ENCODE peak calls at places on chromosomes 6 and 20, in nine cellular contexts. One of them, this sample, is unnamed.

GRCh38 chr6:144298167-144298671 is 13.1 kb downstream of the UTRN start:
- DNase-seq in fibroblast of villous mesenchyme: no peak
- DNase-seq in mesendoderm: no peak
- DNase-seq in sigmoid colon: no peak
- DNase-seq in CD4-positive, CD25-positive, alpha-beta regulatory T cell: no peak
- DNase-seq in WERI-Rb-1: no peak
- DNase-seq in adrenal gland: no peak
- DNase-seq in tibial artery: no peak
- DNase-seq in ovary: no peak
- DNase-seq in this sample: no peak

GRCh38 chr20:63135411-63135810 is 80.5 kb downstream of the YTHDF1 start:
- DNase-seq in fibroblast of villous mesenchyme: no peak
- DNase-seq in mesendoderm: peak
- DNase-seq in sigmoid colon: no peak
- DNase-seq in CD4-positive, CD25-positive, alpha-beta regulatory T cell: no peak
- DNase-seq in WERI-Rb-1: no peak
- DNase-seq in adrenal gland: no peak
- DNase-seq in tibial artery: no peak
- DNase-seq in ovary: no peak
- DNase-seq in this sample: peak

GRCh38 chr6:143939364-143939763 is 68.7 kb downstream of the PLAGL1 start:
- DNase-seq in fibroblast of villous mesenchyme: no peak
- DNase-seq in mesendoderm: no peak
- DNase-seq in sigmoid colon: no peak
- DNase-seq in CD4-positive, CD25-positive, alpha-beta regulatory T cell: no peak
- DNase-seq in WERI-Rb-1: no peak
- DNase-seq in adrenal gland: no peak
- DNase-seq in tibial artery: no peak
- DNase-seq in ovary: no peak
- DNase-seq in this sample: no peak

GRCh38 chr20:44542902-44543301 is 21.0 kb upstream of the SERINC3 start:
- DNase-seq in fibroblast of villous mesenchyme: no peak
- DNase-seq in mesendoderm: no peak
- DNase-seq in sigmoid colon: no peak
- DNase-seq in CD4-positive, CD25-positive, alpha-beta regulatory T cell: no peak
- DNase-seq in WERI-Rb-1: no peak
- DNase-seq in adrenal gland: no peak
- DNase-seq in tibial artery: no peak
- DNase-seq in ovary: no peak
- DNase-seq in this sample: no peak

GRCh38 chr20:32189691-32190607 is 17.6 kb downstream of the PLAGL2 start:
- DNase-seq in fibroblast of villous mesenchyme: no peak
- DNase-seq in mesendoderm: peak
- DNase-seq in sigmoid colon: peak
- DNase-seq in CD4-positive, CD25-positive, alpha-beta regulatory T cell: peak
- DNase-seq in WERI-Rb-1: peak
- DNase-seq in adrenal gland: peak
- DNase-seq in tibial artery: peak
- DNase-seq in ovary: peak
- DNase-seq in this sample: peak

GRCh38 chr20:48196486-48196885 is 411.2 kb upstream of the SULF2 start:
- DNase-seq in fibroblast of villous mesenchyme: no peak
- DNase-seq in mesendoderm: peak
- DNase-seq in sigmoid colon: no peak
- DNase-seq in CD4-positive, CD25-positive, alpha-beta regulatory T cell: no peak
- DNase-seq in WERI-Rb-1: peak
- DNase-seq in adrenal gland: no peak
- DNase-seq in tibial artery: no peak
- DNase-seq in ovary: no peak
- DNase-seq in this sample: no peak

GRCh38 chr6:28657756-28658465 is 132.2 kb downstream of the GPX5 start:
- DNase-seq in fibroblast of villous mesenchyme: peak
- DNase-seq in mesendoderm: peak
- DNase-seq in sigmoid colon: no peak
- DNase-seq in CD4-positive, CD25-positive, alpha-beta regulatory T cell: peak
- DNase-seq in WERI-Rb-1: peak
- DNase-seq in adrenal gland: peak
- DNase-seq in tibial artery: no peak
- DNase-seq in ovary: peak
- DNase-seq in this sample: peak

GRCh38 chr20:32019156-32019510 is 8.9 kb downstream of the CCM2L start:
- DNase-seq in fibroblast of villous mesenchyme: no peak
- DNase-seq in mesendoderm: peak
- DNase-seq in sigmoid colon: no peak
- DNase-seq in CD4-positive, CD25-positive, alpha-beta regulatory T cell: no peak
- DNase-seq in WERI-Rb-1: peak
- DNase-seq in adrenal gland: no peak
- DNase-seq in tibial artery: no peak
- DNase-seq in ovary: no peak
- DNase-seq in this sample: peak

DNA sequence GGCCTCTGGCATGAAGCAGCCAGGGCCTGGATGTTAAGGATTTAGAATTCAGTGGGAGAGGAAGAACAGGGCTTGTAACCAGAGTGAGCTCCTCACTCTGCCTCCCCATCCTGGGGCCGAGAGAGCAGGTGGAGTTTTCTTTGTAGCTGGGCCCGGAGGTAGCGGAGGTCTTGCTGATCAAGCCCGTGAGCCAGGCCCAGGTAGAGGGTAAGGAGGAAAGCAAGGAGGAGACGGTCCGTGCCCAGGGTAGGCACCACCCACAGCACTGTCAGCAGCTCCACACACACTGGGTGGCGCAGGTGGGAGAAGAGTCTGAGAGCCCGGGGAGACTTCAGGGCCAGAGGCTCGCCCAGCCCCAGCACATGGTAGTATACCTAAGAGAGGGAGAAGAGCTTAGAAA is 2.1 kb upstream of the PPP1R18 start:
- DNase-seq in fibroblast of villous mesenchyme: no peak
- DNase-seq in mesendoderm: no peak
- DNase-seq in sigmoid colon: no peak
- DNase-seq in CD4-positive, CD25-positive, alpha-beta regulatory T cell: no peak
- DNase-seq in WERI-Rb-1: no peak
- DNase-seq in adrenal gland: no peak
- DNase-seq in tibial artery: no peak
- DNase-seq in ovary: no peak
- DNase-seq in this sample: no peak
- H3K4me3 ChIP-seq in fibroblast of villous mesenchyme: no peak
- H3K4me3 ChIP-seq in mesendoderm: no peak
- H3K4me3 ChIP-seq in sigmoid colon: peak
- H3K4me3 ChIP-seq in CD4-positive, CD25-positive, alpha-beta regulatory T cell: peak
- H3K4me3 ChIP-seq in WERI-Rb-1: no peak
- H3K4me3 ChIP-seq in adrenal gland: no peak
- H3K4me3 ChIP-seq in tibial artery: peak
- H3K4me3 ChIP-seq in ovary: no peak
- H3K4me3 ChIP-seq in this sample: no peak

DNA sequence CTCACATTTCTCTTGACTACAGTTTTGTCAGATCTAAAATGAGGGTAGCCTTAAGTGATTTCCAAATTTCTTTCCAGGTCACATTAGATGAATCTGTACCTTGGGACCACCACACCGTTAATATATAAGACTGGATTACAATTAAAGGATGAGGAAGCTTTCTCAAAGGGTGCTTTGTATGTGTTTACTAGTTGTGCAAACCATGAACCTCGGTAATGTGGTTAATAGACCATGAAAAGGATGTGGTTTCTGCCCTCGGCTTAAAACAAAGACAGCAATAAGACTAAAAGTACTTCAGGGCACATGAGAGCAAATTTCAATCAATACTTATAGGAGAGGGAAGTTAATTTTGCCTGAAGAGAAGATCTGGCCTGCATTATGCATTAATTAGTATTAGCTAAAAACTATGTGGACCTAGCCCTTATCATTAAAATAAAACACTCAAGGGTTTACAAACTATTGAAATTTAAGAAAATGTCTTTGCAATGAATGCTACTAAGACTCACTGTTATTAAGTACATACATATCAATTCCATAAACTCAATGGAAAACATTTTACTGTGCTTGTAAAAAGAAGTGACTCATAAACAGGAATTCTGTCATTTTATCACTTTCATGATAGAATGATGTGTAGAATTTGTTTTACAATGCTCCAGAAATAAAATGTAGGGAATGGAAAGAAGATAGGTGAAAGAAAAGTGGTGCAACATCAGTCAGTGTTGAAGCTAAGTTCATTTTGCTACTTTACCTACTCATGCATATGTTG is 936 bp upstream of the TMX4 start:
- DNase-seq in fibroblast of villous mesenchyme: peak
- DNase-seq in mesendoderm: no peak
- DNase-seq in sigmoid colon: no peak
- DNase-seq in CD4-positive, CD25-positive, alpha-beta regulatory T cell: peak
- DNase-seq in WERI-Rb-1: no peak
- DNase-seq in adrenal gland: no peak
- DNase-seq in tibial artery: no peak
- DNase-seq in ovary: no peak
- DNase-seq in this sample: no peak
- H3K4me3 ChIP-seq in fibroblast of villous mesenchyme: no peak
- H3K4me3 ChIP-seq in mesendoderm: no peak
- H3K4me3 ChIP-seq in sigmoid colon: no peak
- H3K4me3 ChIP-seq in CD4-positive, CD25-positive, alpha-beta regulatory T cell: peak
- H3K4me3 ChIP-seq in WERI-Rb-1: peak
- H3K4me3 ChIP-seq in adrenal gland: no peak
- H3K4me3 ChIP-seq in tibial artery: peak
- H3K4me3 ChIP-seq in ovary: peak
- H3K4me3 ChIP-seq in this sample: peak

GRCh38 chr6:69775450-69775849 is 21.4 kb downstream of the LMBRD1 start:
- DNase-seq in fibroblast of villous mesenchyme: no peak
- DNase-seq in mesendoderm: no peak
- DNase-seq in sigmoid colon: no peak
- DNase-seq in CD4-positive, CD25-positive, alpha-beta regulatory T cell: no peak
- DNase-seq in WERI-Rb-1: no peak
- DNase-seq in adrenal gland: no peak
- DNase-seq in tibial artery: no peak
- DNase-seq in ovary: no peak
- DNase-seq in this sample: no peak

GRCh38 chr6:69768664-69769063 is 28.1 kb downstream of the LMBRD1 start:
- DNase-seq in fibroblast of villous mesenchyme: no peak
- DNase-seq in mesendoderm: no peak
- DNase-seq in sigmoid colon: no peak
- DNase-seq in CD4-positive, CD25-positive, alpha-beta regulatory T cell: no peak
- DNase-seq in WERI-Rb-1: no peak
- DNase-seq in adrenal gland: no peak
- DNase-seq in tibial artery: no peak
- DNase-seq in ovary: no peak
- DNase-seq in this sample: no peak

GRCh38 chr6:69774740-69775350 is 22.0 kb downstream of the LMBRD1 start:
- DNase-seq in fibroblast of villous mesenchyme: no peak
- DNase-seq in mesendoderm: no peak
- DNase-seq in sigmoid colon: no peak
- DNase-seq in CD4-positive, CD25-positive, alpha-beta regulatory T cell: no peak
- DNase-seq in WERI-Rb-1: no peak
- DNase-seq in adrenal gland: no peak
- DNase-seq in tibial artery: no peak
- DNase-seq in ovary: no peak
- DNase-seq in this sample: no peak

GRCh38 chr6:69775941-69776340 is 20.9 kb downstream of the LMBRD1 start:
- DNase-seq in fibroblast of villous mesenchyme: no peak
- DNase-seq in mesendoderm: no peak
- DNase-seq in sigmoid colon: no peak
- DNase-seq in CD4-positive, CD25-positive, alpha-beta regulatory T cell: no peak
- DNase-seq in WERI-Rb-1: no peak
- DNase-seq in adrenal gland: no peak
- DNase-seq in tibial artery: no peak
- DNase-seq in ovary: no peak
- DNase-seq in this sample: no peak

DNA sequence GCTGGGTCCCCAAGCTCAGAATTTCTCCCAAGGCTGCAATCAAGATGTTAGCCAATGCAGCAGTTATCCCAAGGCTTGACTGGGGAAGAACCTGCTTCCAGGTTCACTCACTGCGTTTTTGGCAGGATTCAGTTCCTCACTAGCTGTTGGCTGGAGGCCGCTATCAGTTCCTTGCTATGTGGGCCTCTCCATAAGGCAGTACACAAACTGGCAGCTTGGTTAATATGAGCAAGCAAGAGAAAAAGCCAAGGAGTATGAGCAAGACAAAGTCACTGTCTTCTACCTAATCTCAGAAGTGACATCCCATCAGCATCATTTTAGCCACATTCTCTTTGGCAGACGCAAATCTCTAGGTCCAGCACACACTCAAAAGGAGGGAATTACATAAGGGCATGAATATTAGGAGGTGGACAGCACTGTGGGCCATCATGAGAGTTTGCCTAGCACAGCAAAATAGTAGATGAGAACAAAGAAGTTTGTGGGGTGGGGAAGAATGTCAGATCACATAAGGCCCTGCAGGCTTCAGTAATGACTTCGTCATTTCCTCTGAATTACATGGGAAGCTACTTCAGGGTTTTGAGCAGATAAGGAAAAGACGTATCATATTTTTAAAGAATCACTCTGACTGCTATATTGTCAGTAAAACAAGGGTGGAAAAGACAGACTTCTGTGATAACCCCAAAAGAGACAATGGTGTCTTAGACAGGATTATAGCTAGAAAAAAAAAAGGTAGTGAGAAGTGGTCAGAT is 25.5 kb downstream of the LMBRD1 start:
- DNase-seq in fibroblast of villous mesenchyme: no peak
- DNase-seq in mesendoderm: peak
- DNase-seq in sigmoid colon: no peak
- DNase-seq in CD4-positive, CD25-positive, alpha-beta regulatory T cell: no peak
- DNase-seq in WERI-Rb-1: no peak
- DNase-seq in adrenal gland: no peak
- DNase-seq in tibial artery: no peak
- DNase-seq in ovary: no peak
- DNase-seq in this sample: no peak
- H3K4me3 ChIP-seq in fibroblast of villous mesenchyme: no peak
- H3K4me3 ChIP-seq in mesendoderm: no peak
- H3K4me3 ChIP-seq in sigmoid colon: no peak
- H3K4me3 ChIP-seq in CD4-positive, CD25-positive, alpha-beta regulatory T cell: no peak
- H3K4me3 ChIP-seq in WERI-Rb-1: no peak
- H3K4me3 ChIP-seq in adrenal gland: no peak
- H3K4me3 ChIP-seq in tibial artery: no peak
- H3K4me3 ChIP-seq in ovary: no peak
- H3K4me3 ChIP-seq in this sample: no peak

DNA sequence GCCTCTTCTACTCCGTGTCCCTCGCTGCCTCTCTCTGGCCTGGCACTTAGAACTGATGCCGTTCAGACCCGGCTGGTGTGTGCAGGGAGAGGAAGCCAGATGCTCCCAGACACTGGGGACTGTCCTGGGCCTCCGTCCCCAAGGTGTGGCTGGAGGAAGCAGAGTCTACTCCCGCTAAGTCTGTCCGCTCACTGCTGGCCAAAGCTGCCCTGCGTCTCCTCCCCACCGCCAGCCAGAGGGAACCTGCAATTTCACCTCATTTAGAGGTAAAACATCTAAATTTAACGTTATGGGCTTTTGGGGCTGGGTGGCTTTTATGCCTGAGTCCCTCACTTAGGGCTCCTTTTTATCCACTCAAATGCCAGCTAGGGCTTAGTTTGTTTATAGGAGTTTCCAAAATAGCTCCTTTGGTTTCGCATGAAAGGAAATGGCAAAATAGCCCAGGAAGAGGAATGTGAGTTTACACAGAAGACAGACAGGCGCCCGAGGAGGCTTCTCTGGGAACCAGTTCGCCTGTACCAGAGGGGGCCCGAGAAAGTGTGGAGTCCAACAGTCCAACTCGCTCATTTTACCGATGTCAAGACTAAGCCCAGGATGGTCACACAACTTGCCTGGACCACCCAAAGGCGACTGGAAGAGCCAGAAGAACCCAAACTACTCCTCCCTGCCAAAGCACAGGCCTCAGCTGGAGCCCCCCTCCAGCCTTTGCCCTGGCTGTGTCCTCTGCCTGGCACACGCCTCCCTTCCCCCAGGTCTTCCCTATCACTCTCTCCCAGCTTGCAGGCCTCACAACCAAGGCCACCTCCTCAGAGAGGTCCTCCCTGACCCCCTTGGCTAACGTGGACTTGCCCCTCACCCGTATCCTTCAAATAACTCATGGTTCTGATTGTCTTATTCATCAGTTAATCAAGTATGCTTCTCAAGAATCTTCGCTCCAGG is 54.5 kb downstream of the RIPOR3 start:
- DNase-seq in fibroblast of villous mesenchyme: peak
- DNase-seq in mesendoderm: no peak
- DNase-seq in sigmoid colon: no peak
- DNase-seq in CD4-positive, CD25-positive, alpha-beta regulatory T cell: no peak
- DNase-seq in WERI-Rb-1: no peak
- DNase-seq in adrenal gland: no peak
- DNase-seq in tibial artery: no peak
- DNase-seq in ovary: no peak
- DNase-seq in this sample: peak
- H3K4me3 ChIP-seq in fibroblast of villous mesenchyme: no peak
- H3K4me3 ChIP-seq in mesendoderm: no peak
- H3K4me3 ChIP-seq in sigmoid colon: no peak
- H3K4me3 ChIP-seq in CD4-positive, CD25-positive, alpha-beta regulatory T cell: no peak
- H3K4me3 ChIP-seq in WERI-Rb-1: no peak
- H3K4me3 ChIP-seq in adrenal gland: no peak
- H3K4me3 ChIP-seq in tibial artery: peak
- H3K4me3 ChIP-seq in ovary: no peak
- H3K4me3 ChIP-seq in this sample: no peak

This sample was measured in BE2C.